ENCODE peak calls at places on chromosomes 4 and X, in six cellular contexts. K is osteocyte, A is cardiac muscle cell, E is body of pancreas, F is mesothelial cell of epicardium, B is A673. R is an unnamed sample.

GRCh38 chrX:150200820-150201287 is 162.3 kb upstream of the MAMLD1 start:
- DNase-seq in K (peak; percentile 90), A (peak; percentile 94), E (peak; percentile 79), F (peak; percentile 43), B (peak; percentile 92), R (no peak)

GRCh38 chrX:119726900-119727555 is 31.4 kb upstream of the SOWAHD start:
- DNase-seq in K (peak; percentile 15), A (no peak), E (no peak), F (no peak), B (no peak), R (no peak)

GRCh38 chrX:2320580-2321327 is 180.0 kb downstream of the DHRSX start:
- DNase-seq in K (no peak), A (peak; percentile 85), E (peak; percentile 21), F (no peak), B (no peak), R (no peak)

GRCh38 chrX:96361844-96362243 is 322.8 kb upstream of the DIAPH2 start:
- DNase-seq in K (no peak), A (no peak), E (no peak), F (no peak), B (no peak), R (no peak)

GRCh38 chr4:137961051-137961438 is 281.1 kb downstream of the SLC7A11 start:
- DNase-seq in K (no peak), A (peak; percentile 80), E (no peak), F (no peak), B (peak; percentile 26), R (no peak)

GRCh38 chr4:159162576-159162975 is 59.7 kb downstream of the RAPGEF2 start:
- DNase-seq in K (no peak), A (no peak), E (no peak), F (no peak), B (no peak), R (no peak)

GRCh38 chr4:177012918-177013545 is 220.3 kb upstream of the VEGFC start:
- DNase-seq in K (no peak), A (no peak), E (no peak), F (no peak), B (no peak), R (no peak)

GRCh38 chrX:154030715-154031305 is 11.1 kb upstream of the IRAK1 start:
- DNase-seq in K (no peak), A (no peak), E (no peak), F (no peak), B (no peak), R (no peak)

GRCh38 chrX:139563251-139563650 is 32.7 kb downstream of the F9 start:
- DNase-seq in K (no peak), A (no peak), E (no peak), F (no peak), B (no peak), R (no peak)

GRCh38 chrX:44343412-44343942 is at the start of gene EFHC2:
- DNase-seq in K (no peak), A (peak; percentile 51), E (peak; percentile 23), F (peak; percentile 46), B (no peak), R (peak; percentile 61)

GRCh38 chr4:163662761-163663160 is 168.3 kb downstream of the TMA16 start:
- DNase-seq in K (no peak), A (no peak), E (no peak), F (no peak), B (no peak), R (no peak)

GRCh38 chr4:23856630-23857029 is 33.2 kb downstream of the PPARGC1A start:
- DNase-seq in K (no peak), A (peak; percentile 17), E (peak; percentile 63), F (no peak), B (no peak), R (no peak)

GRCh38 chr4:19945979-19946380 is 305.7 kb upstream of the SLIT2 start:
- DNase-seq in K (no peak), A (peak; percentile 99), E (no peak), F (no peak), B (peak; percentile 7), R (no peak)

GRCh38 chr4:100240008-100240407 is 49.7 kb upstream of the DDIT4L start:
- DNase-seq in K (no peak), A (peak; percentile 13), E (no peak), F (no peak), B (no peak), R (no peak)

GRCh38 chrX:105463483-105463882 is 243.0 kb upstream of the TEX13A start:
- DNase-seq in K (no peak), A (peak; percentile 54), E (no peak), F (no peak), B (no peak), R (no peak)

GRCh38 chr4:126405369-126405982 is 1090.7 kb downstream of the FAT4 start:
- DNase-seq in K (no peak), A (peak; percentile 65), E (no peak), F (no peak), B (peak; percentile 61), R (no peak)

GRCh38 chr4:19054916-19055315 is 1033.4 kb upstream of the LCORL start:
- DNase-seq in K (no peak), A (no peak), E (no peak), F (no peak), B (no peak), R (no peak)

GRCh38 chr4:28464823-28465222 is 1604.2 kb downstream of the STIM2 start:
- DNase-seq in K (no peak), A (no peak), E (no peak), F (no peak), B (no peak), R (no peak)

GRCh38 chr4:73259552-73260140 is 1.0 kb upstream of the ANKRD17 start:
- DNase-seq in K (no peak), A (peak; percentile 44), E (no peak), F (no peak), B (no peak), R (no peak)

GRCh38 chr4:61200991-61201526 is 933 bp downstream of the ADGRL3 start:
- DNase-seq in K (peak; percentile 81), A (peak; percentile 52), E (no peak), F (peak; percentile 56), B (no peak), R (no peak)

GRCh38 chrX:134249231-134249630 is 12.2 kb downstream of the CCDC160 start:
- DNase-seq in K (no peak), A (no peak), E (no peak), F (no peak), B (no peak), R (no peak)

GRCh38 chr4:71204056-71204455 is 134.8 kb upstream of the SLC4A4 start:
- DNase-seq in K (no peak), A (no peak), E (no peak), F (no peak), B (no peak), R (no peak)

GRCh38 chr4:44738615-44739014 is 12.3 kb upstream of the GNPDA2 start:
- DNase-seq in K (no peak), A (peak; percentile 13), E (no peak), F (no peak), B (peak; percentile 31), R (no peak)

GRCh38 chr4:154160925-154161324 is 330.7 kb downstream of the DCHS2 start:
- DNase-seq in K (no peak), A (no peak), E (no peak), F (no peak), B (no peak), R (no peak)

GRCh38 chr4:149522031-149522430 is 293.6 kb downstream of the IQCM start:
- DNase-seq in K (no peak), A (no peak), E (no peak), F (no peak), B (no peak), R (no peak)

GRCh38 chr4:1403177-1403583 is 3.1 kb downstream of the NKX1-1 start:
- DNase-seq in K (peak; percentile 85), A (no peak), E (no peak), F (peak; percentile 37), B (no peak), R (no peak)

GRCh38 chr4:100823066-100823992 is 305.5 kb upstream of the EMCN start:
- DNase-seq in K (no peak), A (no peak), E (no peak), F (no peak), B (no peak), R (no peak)

GRCh38 chrX:86171366-86171765 is 23.1 kb downstream of the DACH2 start:
- DNase-seq in K (no peak), A (peak; percentile 7), E (peak; percentile 19), F (no peak), B (peak; percentile 29), R (no peak)

GRCh38 chr4:123856689-123857545 is 460.3 kb downstream of the SPRY1 start:
- DNase-seq in K (no peak), A (peak; percentile 79), E (peak; percentile 26), F (no peak), B (peak; percentile 91), R (no peak)

GRCh38 chr4:101367201-101367600 is 19.9 kb upstream of the PPP3CA start:
- DNase-seq in K (no peak), A (peak; percentile 89), E (no peak), F (no peak), B (no peak), R (no peak)

DNA sequence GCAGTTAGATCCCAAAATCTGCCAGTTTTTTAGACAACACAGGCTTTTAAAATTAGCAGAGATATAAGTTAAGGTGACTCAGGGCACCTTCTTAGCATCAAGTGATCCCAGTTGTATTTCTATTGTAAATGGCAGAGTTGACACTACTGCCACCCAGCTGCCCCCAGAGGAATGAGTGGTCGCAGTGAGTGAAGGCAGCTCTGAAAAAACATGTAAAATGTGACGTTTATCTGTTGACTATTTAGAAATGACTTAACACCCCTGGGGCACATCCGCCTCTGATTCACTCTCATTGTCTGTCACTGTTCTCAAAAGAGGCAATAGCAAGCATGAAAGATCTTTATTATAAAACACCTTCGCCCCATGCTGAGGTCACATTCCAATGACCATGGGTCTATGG is 592.4 kb downstream of the ACTRT1 start:
- DNase-seq in K (no peak), A (no peak), E (no peak), F (no peak), B (peak; percentile 3), R (no peak)
- TF ChIP-seq CTCF in K (no peak), A (no peak), E (no peak), F (no peak), B (no peak), R (no peak)

GRCh38 chrX:145178268-145178667 is 69.0 kb upstream of the SPANXN1 start:
- DNase-seq in K (no peak), A (no peak), E (no peak), F (no peak), B (peak; percentile 3), R (no peak)
- TF ChIP-seq CTCF in K (peak; percentile 28), A (no peak), E (no peak), F (peak; percentile 62), B (peak; percentile 39), R (no peak)

DNA sequence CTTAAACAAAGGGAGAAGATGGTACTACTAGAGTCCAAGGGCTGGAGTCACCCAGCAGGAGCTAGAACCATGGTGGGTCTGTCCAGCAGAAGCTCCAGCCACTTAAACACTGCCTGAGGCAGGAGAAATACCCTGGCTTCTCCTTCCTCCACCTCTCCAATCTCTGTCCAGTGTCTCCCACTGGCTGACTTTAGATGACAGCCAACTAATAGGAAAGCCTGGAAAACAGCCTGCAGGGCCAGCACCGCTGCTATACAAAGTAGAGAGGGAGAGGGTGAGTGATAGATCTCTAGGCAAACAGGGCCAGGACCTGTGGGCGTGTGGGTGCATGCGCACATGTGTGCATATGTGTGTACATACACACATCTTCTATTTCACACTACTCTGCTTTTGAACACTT is 56.5 kb upstream of the ATP8A1 start:
- DNase-seq in K (no peak), A (no peak), E (no peak), F (no peak), B (no peak), R (no peak)
- TF ChIP-seq CTCF in K (no peak), A (no peak), E (no peak), F (no peak), B (no peak), R (no peak)

GRCh38 chr4:180456928-180457327 is 1786.3 kb upstream of the TENM3 start:
- DNase-seq in K (no peak), A (no peak), E (no peak), F (no peak), B (peak; percentile 32), R (no peak)
- TF ChIP-seq CTCF in K (no peak), A (no peak), E (no peak), F (peak; percentile 38), B (peak; percentile 37), R (no peak)